ENCODE peak calls at places on chromosome 18, in ten cellular contexts. One of them, this sample, is unnamed. For H3K4me1, the result is how much of the 10 kb centered on the place peaks cover.

GRCh38 chr18:12048827-12049175 is 44.8 kb upstream of the ANKRD62 start:
- DNase-seq in mucosa of descending colon: no peak
- DNase-seq in heart right ventricle: no peak
- DNase-seq in endodermal cell: no peak
- DNase-seq in kidney: no peak
- DNase-seq in GM23338: no peak
- DNase-seq in testis: no peak
- DNase-seq in Peyer's patch: no peak
- DNase-seq in heart left ventricle: no peak
- DNase-seq in adrenal gland: no peak
- DNase-seq in this sample: no peak

GRCh38 chr18:43744960-43745740 is 467.9 kb upstream of the SYT4 start:
- DNase-seq in mucosa of descending colon: no peak
- DNase-seq in heart right ventricle: no peak
- DNase-seq in endodermal cell: no peak
- DNase-seq in kidney: no peak
- DNase-seq in GM23338: peak
- DNase-seq in testis: no peak
- DNase-seq in Peyer's patch: no peak
- DNase-seq in heart left ventricle: no peak
- DNase-seq in adrenal gland: no peak
- DNase-seq in this sample: no peak

GRCh38 chr18:22065311-22065710 is 104.1 kb upstream of the GATA6 start:
- DNase-seq in mucosa of descending colon: no peak
- DNase-seq in heart right ventricle: no peak
- DNase-seq in endodermal cell: peak
- DNase-seq in kidney: no peak
- DNase-seq in GM23338: no peak
- DNase-seq in testis: no peak
- DNase-seq in Peyer's patch: no peak
- DNase-seq in heart left ventricle: no peak
- DNase-seq in adrenal gland: no peak
- DNase-seq in this sample: no peak

GRCh38 chr18:25873833-25874232 is 216.6 kb downstream of the SS18 start:
- DNase-seq in mucosa of descending colon: no peak
- DNase-seq in heart right ventricle: no peak
- DNase-seq in endodermal cell: no peak
- DNase-seq in kidney: no peak
- DNase-seq in GM23338: no peak
- DNase-seq in testis: no peak
- DNase-seq in Peyer's patch: no peak
- DNase-seq in heart left ventricle: no peak
- DNase-seq in adrenal gland: no peak
- DNase-seq in this sample: no peak

GRCh38 chr18:77130229-77131099 is 2.1 kb downstream of the MBP start:
- DNase-seq in mucosa of descending colon: no peak
- DNase-seq in heart right ventricle: no peak
- DNase-seq in endodermal cell: no peak
- DNase-seq in kidney: no peak
- DNase-seq in GM23338: no peak
- DNase-seq in testis: no peak
- DNase-seq in Peyer's patch: no peak
- DNase-seq in heart left ventricle: no peak
- DNase-seq in adrenal gland: no peak
- DNase-seq in this sample: no peak

GRCh38 chr18:63132819-63133200 is 186.8 kb downstream of the BCL2 start:
- DNase-seq in mucosa of descending colon: peak
- DNase-seq in heart right ventricle: no peak
- DNase-seq in endodermal cell: no peak
- DNase-seq in kidney: peak
- DNase-seq in GM23338: no peak
- DNase-seq in testis: no peak
- DNase-seq in Peyer's patch: peak
- DNase-seq in heart left ventricle: no peak
- DNase-seq in adrenal gland: no peak
- DNase-seq in this sample: no peak

GRCh38 chr18:26909599-26910290 is 44.2 kb upstream of the AQP4 start:
- DNase-seq in mucosa of descending colon: no peak
- DNase-seq in heart right ventricle: no peak
- DNase-seq in endodermal cell: peak
- DNase-seq in kidney: no peak
- DNase-seq in GM23338: peak
- DNase-seq in testis: no peak
- DNase-seq in Peyer's patch: no peak
- DNase-seq in heart left ventricle: no peak
- DNase-seq in adrenal gland: peak
- DNase-seq in this sample: no peak

GRCh38 chr18:23718731-23719130 is 29.5 kb downstream of the LAMA3 start:
- DNase-seq in mucosa of descending colon: no peak
- DNase-seq in heart right ventricle: no peak
- DNase-seq in endodermal cell: no peak
- DNase-seq in kidney: no peak
- DNase-seq in GM23338: no peak
- DNase-seq in testis: no peak
- DNase-seq in Peyer's patch: no peak
- DNase-seq in heart left ventricle: no peak
- DNase-seq in adrenal gland: no peak
- DNase-seq in this sample: no peak

GRCh38 chr18:61337527-61337926 is 4.3 kb downstream of the CDH20 start:
- DNase-seq in mucosa of descending colon: no peak
- DNase-seq in heart right ventricle: no peak
- DNase-seq in endodermal cell: no peak
- DNase-seq in kidney: no peak
- DNase-seq in GM23338: no peak
- DNase-seq in testis: no peak
- DNase-seq in Peyer's patch: no peak
- DNase-seq in heart left ventricle: no peak
- DNase-seq in adrenal gland: no peak
- DNase-seq in this sample: no peak

GRCh38 chr18:6374935-6375529 is 39.7 kb downstream of the L3MBTL4 start:
- DNase-seq in mucosa of descending colon: peak
- DNase-seq in heart right ventricle: no peak
- DNase-seq in endodermal cell: no peak
- DNase-seq in kidney: no peak
- DNase-seq in GM23338: no peak
- DNase-seq in testis: no peak
- DNase-seq in Peyer's patch: no peak
- DNase-seq in heart left ventricle: no peak
- DNase-seq in adrenal gland: no peak
- DNase-seq in this sample: no peak

GRCh38 chr18:7133181-7133580 is 15.6 kb upstream of the LAMA1 start:
- DNase-seq in mucosa of descending colon: no peak
- DNase-seq in heart right ventricle: no peak
- DNase-seq in endodermal cell: no peak
- DNase-seq in kidney: no peak
- DNase-seq in GM23338: no peak
- DNase-seq in testis: no peak
- DNase-seq in Peyer's patch: no peak
- DNase-seq in heart left ventricle: no peak
- DNase-seq in adrenal gland: no peak
- DNase-seq in this sample: no peak

GRCh38 chr18:57249109-57249508 is 102.2 kb downstream of the BOD1L2 start:
- DNase-seq in mucosa of descending colon: no peak
- DNase-seq in heart right ventricle: no peak
- DNase-seq in endodermal cell: no peak
- DNase-seq in kidney: no peak
- DNase-seq in GM23338: no peak
- DNase-seq in testis: no peak
- DNase-seq in Peyer's patch: no peak
- DNase-seq in heart left ventricle: no peak
- DNase-seq in adrenal gland: no peak
- DNase-seq in this sample: no peak

GRCh38 chr18:50356036-50356945 is 18.6 kb upstream of the SKA1 start:
- DNase-seq in mucosa of descending colon: no peak
- DNase-seq in heart right ventricle: no peak
- DNase-seq in endodermal cell: peak
- DNase-seq in kidney: no peak
- DNase-seq in GM23338: peak
- DNase-seq in testis: no peak
- DNase-seq in Peyer's patch: no peak
- DNase-seq in heart left ventricle: no peak
- DNase-seq in adrenal gland: peak
- DNase-seq in this sample: no peak

GRCh38 chr18:41674466-41674865 is 280.6 kb upstream of the PIK3C3 start:
- DNase-seq in mucosa of descending colon: no peak
- DNase-seq in heart right ventricle: no peak
- DNase-seq in endodermal cell: no peak
- DNase-seq in kidney: no peak
- DNase-seq in GM23338: no peak
- DNase-seq in testis: no peak
- DNase-seq in Peyer's patch: no peak
- DNase-seq in heart left ventricle: no peak
- DNase-seq in adrenal gland: no peak
- DNase-seq in this sample: no peak

GRCh38 chr18:31722369-31722957 is 38.1 kb upstream of the B4GALT6 start:
- DNase-seq in mucosa of descending colon: peak
- DNase-seq in heart right ventricle: peak
- DNase-seq in endodermal cell: peak
- DNase-seq in kidney: no peak
- DNase-seq in GM23338: peak
- DNase-seq in testis: peak
- DNase-seq in Peyer's patch: peak
- DNase-seq in heart left ventricle: no peak
- DNase-seq in adrenal gland: peak
- DNase-seq in this sample: peak

GRCh38 chr18:49368161-49368875 is 92.1 kb downstream of the DYM start:
- DNase-seq in mucosa of descending colon: no peak
- DNase-seq in heart right ventricle: no peak
- DNase-seq in endodermal cell: no peak
- DNase-seq in kidney: no peak
- DNase-seq in GM23338: peak
- DNase-seq in testis: no peak
- DNase-seq in Peyer's patch: no peak
- DNase-seq in heart left ventricle: no peak
- DNase-seq in adrenal gland: no peak
- DNase-seq in this sample: no peak

GRCh38 chr18:35682282-35682867 is 100.8 kb downstream of the GALNT1 start:
- DNase-seq in mucosa of descending colon: no peak
- DNase-seq in heart right ventricle: no peak
- DNase-seq in endodermal cell: no peak
- DNase-seq in kidney: no peak
- DNase-seq in GM23338: no peak
- DNase-seq in testis: no peak
- DNase-seq in Peyer's patch: no peak
- DNase-seq in heart left ventricle: no peak
- DNase-seq in adrenal gland: no peak
- DNase-seq in this sample: no peak

GRCh38 chr18:35688757-35689156 is 107.2 kb downstream of the GALNT1 start:
- DNase-seq in mucosa of descending colon: no peak
- DNase-seq in heart right ventricle: no peak
- DNase-seq in endodermal cell: no peak
- DNase-seq in kidney: no peak
- DNase-seq in GM23338: no peak
- DNase-seq in testis: no peak
- DNase-seq in Peyer's patch: no peak
- DNase-seq in heart left ventricle: no peak
- DNase-seq in adrenal gland: no peak
- DNase-seq in this sample: no peak

GRCh38 chr18:35680139-35680551 is 98.6 kb downstream of the GALNT1 start:
- DNase-seq in mucosa of descending colon: no peak
- DNase-seq in heart right ventricle: no peak
- DNase-seq in endodermal cell: no peak
- DNase-seq in kidney: no peak
- DNase-seq in GM23338: no peak
- DNase-seq in testis: no peak
- DNase-seq in Peyer's patch: no peak
- DNase-seq in heart left ventricle: no peak
- DNase-seq in adrenal gland: no peak
- DNase-seq in this sample: no peak

GRCh38 chr18:35683021-35683420 is 101.5 kb downstream of the GALNT1 start:
- DNase-seq in mucosa of descending colon: no peak
- DNase-seq in heart right ventricle: no peak
- DNase-seq in endodermal cell: no peak
- DNase-seq in kidney: no peak
- DNase-seq in GM23338: no peak
- DNase-seq in testis: no peak
- DNase-seq in Peyer's patch: no peak
- DNase-seq in heart left ventricle: no peak
- DNase-seq in adrenal gland: no peak
- DNase-seq in this sample: no peak
- TF ChIP-seq CTCF in mucosa of descending colon: no peak
- TF ChIP-seq CTCF in heart right ventricle: no peak
- TF ChIP-seq CTCF in endodermal cell: no peak
- TF ChIP-seq CTCF in kidney: no peak
- TF ChIP-seq CTCF in GM23338: no peak
- TF ChIP-seq CTCF in testis: no peak
- TF ChIP-seq CTCF in Peyer's patch: no peak
- TF ChIP-seq CTCF in heart left ventricle: no peak
- TF ChIP-seq CTCF in adrenal gland: no peak
- TF ChIP-seq CTCF in this sample: no peak

GRCh38 chr18:2971741-2972552 is 41.0 kb downstream of the LPIN2 start:
- DNase-seq in mucosa of descending colon: no peak
- DNase-seq in heart right ventricle: peak
- DNase-seq in endodermal cell: no peak
- DNase-seq in kidney: peak
- DNase-seq in GM23338: no peak
- DNase-seq in testis: peak
- DNase-seq in Peyer's patch: no peak
- DNase-seq in heart left ventricle: peak
- DNase-seq in adrenal gland: peak
- DNase-seq in this sample: peak
- H3K4me1 ChIP-seq in mucosa of descending colon: under half
- H3K4me1 ChIP-seq in heart right ventricle: half or more
- H3K4me1 ChIP-seq in endodermal cell: under half
- H3K4me1 ChIP-seq in kidney: half or more
- H3K4me1 ChIP-seq in GM23338: under half
- H3K4me1 ChIP-seq in testis: under half
- H3K4me1 ChIP-seq in Peyer's patch: under half
- H3K4me1 ChIP-seq in heart left ventricle: under half
- H3K4me1 ChIP-seq in adrenal gland: half or more
- H3K4me1 ChIP-seq in this sample: under half

DNA sequence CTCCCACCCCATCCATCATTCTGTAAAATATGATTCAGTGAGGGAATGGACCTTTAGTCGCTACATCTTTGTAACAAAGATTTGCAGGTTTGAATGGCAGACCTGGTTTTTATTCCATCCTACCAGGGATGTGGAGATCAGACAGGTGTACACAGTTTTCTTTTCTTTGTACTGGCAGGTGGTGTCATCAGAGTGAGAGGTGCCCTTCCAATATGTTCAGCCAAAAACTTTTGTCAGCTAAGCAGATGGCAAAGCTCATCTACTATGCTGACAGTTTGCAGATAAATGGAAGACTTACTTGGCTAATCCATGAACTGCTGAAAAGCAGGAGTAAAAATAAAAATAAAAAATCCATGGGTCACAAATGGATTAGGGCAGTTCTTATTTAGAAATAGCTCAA is 185.5 kb upstream of the DOK6 start:
- DNase-seq in mucosa of descending colon: no peak
- DNase-seq in heart right ventricle: no peak
- DNase-seq in endodermal cell: no peak
- DNase-seq in kidney: no peak
- DNase-seq in GM23338: no peak
- DNase-seq in testis: no peak
- DNase-seq in Peyer's patch: no peak
- DNase-seq in heart left ventricle: no peak
- DNase-seq in adrenal gland: no peak
- DNase-seq in this sample: no peak
- H3K4me3 ChIP-seq in mucosa of descending colon: no peak
- H3K4me3 ChIP-seq in heart right ventricle: no peak
- H3K4me3 ChIP-seq in endodermal cell: no peak
- H3K4me3 ChIP-seq in kidney: no peak
- H3K4me3 ChIP-seq in GM23338: no peak
- H3K4me3 ChIP-seq in testis: no peak
- H3K4me3 ChIP-seq in Peyer's patch: no peak
- H3K4me3 ChIP-seq in heart left ventricle: no peak
- H3K4me3 ChIP-seq in adrenal gland: no peak
- H3K4me3 ChIP-seq in this sample: no peak

GRCh38 chr18:54828290-54828871 is at the start of gene RAB27B:
- DNase-seq in mucosa of descending colon: peak
- DNase-seq in heart right ventricle: peak
- DNase-seq in endodermal cell: peak
- DNase-seq in kidney: peak
- DNase-seq in GM23338: peak
- DNase-seq in testis: peak
- DNase-seq in Peyer's patch: peak
- DNase-seq in heart left ventricle: peak
- DNase-seq in adrenal gland: peak
- DNase-seq in this sample: peak
- TF ChIP-seq CTCF in mucosa of descending colon: no peak
- TF ChIP-seq CTCF in heart right ventricle: no peak
- TF ChIP-seq CTCF in endodermal cell: peak
- TF ChIP-seq CTCF in kidney: no peak
- TF ChIP-seq CTCF in GM23338: no peak
- TF ChIP-seq CTCF in testis: no peak
- TF ChIP-seq CTCF in Peyer's patch: no peak
- TF ChIP-seq CTCF in heart left ventricle: no peak
- TF ChIP-seq CTCF in adrenal gland: no peak
- TF ChIP-seq CTCF in this sample: no peak

This sample was measured in tibial artery.